ENCODE peak calls at places on chromosomes 13 and 19, in six cellular contexts. N is endodermal cell, W is endothelial cell, A is Calu3, F is HFFc6, Z is tibial artery. M is an unnamed sample.

GRCh38 chr19:5880604-5881078 is 10.3 kb upstream of the FUT5 start:
- DNase-seq in W (no peak), F (peak; percentile 41), N (peak; percentile 73), Z (no peak), A (no peak), M (peak; percentile 38)

GRCh38 chr19:39679056-39679790 is 23.5 kb downstream of the LGALS16 start:
- DNase-seq in A (no peak), Z (no peak), N (no peak), W (no peak), F (no peak), M (peak; percentile 3)

GRCh38 chr13:19153782-19154450 is 27.7 kb downstream of the TUBA3C start:
- DNase-seq in Z (no peak), W (no peak), N (no peak), F (no peak), A (no peak), M (no peak)

GRCh38 chr19:32691291-32691951 is at the start of gene NUDT19:
- DNase-seq in W (no peak), N (no peak), Z (peak; percentile 83), F (peak; percentile 86), A (peak; percentile 91), M (peak; percentile 95)

GRCh38 chr19:46859637-46860124 is 1.1 kb upstream of the ARHGAP35 start:
- DNase-seq in A (no peak), F (peak; percentile 70), W (no peak), N (no peak), Z (peak; percentile 77), M (peak; percentile 79)

GRCh38 chr13:32585625-32586021 is 629 bp upstream of the PDS5B start:
- DNase-seq in W (peak; percentile 10), N (peak; percentile 69), F (no peak), Z (no peak), A (peak; percentile 1), M (no peak)

GRCh38 chr13:30026093-30026492 is 175.7 kb upstream of the UBL3 start:
- DNase-seq in W (no peak), A (no peak), F (peak; percentile 88), Z (peak; percentile 31), N (no peak), M (peak; percentile 94)

GRCh38 chr19:30391052-30391451 is 18.9 kb downstream of the ZNF536 start:
- DNase-seq in F (no peak), N (peak; percentile 21), A (no peak), W (no peak), Z (no peak), M (no peak)

GRCh38 chr13:21232196-21232595 is 55.7 kb downstream of the MRPL57 start:
- DNase-seq in W (no peak), N (no peak), Z (peak; percentile 47), A (no peak), F (no peak), M (peak; percentile 61)

GRCh38 chr19:4573682-4574081 is 14.2 kb upstream of the SEMA6B start:
- DNase-seq in A (no peak), F (no peak), Z (no peak), N (no peak), W (no peak), M (no peak)

GRCh38 chr19:55487884-55488687 is at the start of gene SSC5D:
- DNase-seq in W (no peak), A (no peak), N (peak; percentile 69), Z (no peak), F (peak; percentile 48), M (no peak)

GRCh38 chr19:55605637-55606470 is at the start of gene ZNF865:
- DNase-seq in F (peak; percentile 75), A (peak; percentile 82), N (peak; percentile 92), W (peak; percentile 71), Z (peak; percentile 67), M (peak; percentile 93)

GRCh38 chr13:45704211-45704739 is 2.2 kb downstream of the CBY2 start:
- DNase-seq in F (no peak), N (no peak), W (no peak), A (no peak), Z (no peak), M (no peak)

GRCh38 chr13:45702869-45703391 is 810 bp downstream of the CBY2 start:
- DNase-seq in A (no peak), W (no peak), F (no peak), N (no peak), Z (no peak), M (no peak)

GRCh38 chr13:45705145-45705695 is 3.1 kb downstream of the CBY2 start:
- DNase-seq in N (no peak), F (no peak), W (no peak), Z (no peak), A (no peak), M (no peak)

GRCh38 chr13:45702088-45702487 is at the start of gene CBY2:
- DNase-seq in N (no peak), W (no peak), F (no peak), A (no peak), Z (no peak), M (no peak)

GRCh38 chr13:45700971-45701900 is 884 bp upstream of the CBY2 start:
- DNase-seq in A (no peak), N (no peak), F (no peak), W (no peak), Z (no peak), M (no peak)
- TF ChIP-seq CTCF in A (no peak), N (peak; percentile 65), F (no peak), W (peak; percentile 15), Z (no peak), M (no peak)

GRCh38 chr19:23314505-23315241 is 64.5 kb upstream of the ZNF724 start:
- DNase-seq in Z (no peak), W (no peak), F (no peak), N (no peak), A (no peak), M (no peak)
- TF ChIP-seq CTCF in Z (no peak), W (no peak), F (no peak), N (no peak), A (no peak), M (no peak)

GRCh38 chr19:19049406-19049805 is 14.4 kb upstream of the SLC25A42 start:
- DNase-seq in W (no peak), Z (no peak), N (no peak), A (no peak), F (no peak), M (peak; percentile 46)
- TF ChIP-seq CTCF in W (no peak), Z (no peak), N (no peak), A (no peak), F (no peak), M (no peak)

DNA sequence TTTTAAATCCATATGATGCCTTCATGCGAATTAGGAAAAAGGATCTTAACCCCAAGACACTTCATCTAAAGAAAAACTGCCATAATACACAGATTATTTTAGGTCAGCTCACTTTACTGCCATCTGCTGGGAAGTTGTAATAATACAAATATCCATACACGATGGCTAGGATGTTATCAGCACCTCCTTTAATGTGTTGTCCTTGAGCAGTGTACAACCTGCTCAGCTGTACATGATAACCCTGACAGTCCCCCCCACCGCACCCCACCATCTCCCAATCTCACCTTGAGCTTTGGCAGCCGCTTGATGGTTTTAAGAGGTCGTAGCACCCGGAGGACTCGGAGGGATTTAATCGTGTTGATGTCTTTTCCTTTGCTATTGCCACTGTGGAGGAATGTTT is 112.2 kb downstream of the IER2 start:
- DNase-seq in W (no peak), A (no peak), Z (no peak), F (peak; percentile 58), N (no peak), M (peak; percentile 78)
- TF ChIP-seq CTCF in W (peak; percentile 46), A (no peak), Z (peak; percentile 49), F (peak; percentile 80), N (peak; percentile 70), M (peak; percentile 45)

DNA sequence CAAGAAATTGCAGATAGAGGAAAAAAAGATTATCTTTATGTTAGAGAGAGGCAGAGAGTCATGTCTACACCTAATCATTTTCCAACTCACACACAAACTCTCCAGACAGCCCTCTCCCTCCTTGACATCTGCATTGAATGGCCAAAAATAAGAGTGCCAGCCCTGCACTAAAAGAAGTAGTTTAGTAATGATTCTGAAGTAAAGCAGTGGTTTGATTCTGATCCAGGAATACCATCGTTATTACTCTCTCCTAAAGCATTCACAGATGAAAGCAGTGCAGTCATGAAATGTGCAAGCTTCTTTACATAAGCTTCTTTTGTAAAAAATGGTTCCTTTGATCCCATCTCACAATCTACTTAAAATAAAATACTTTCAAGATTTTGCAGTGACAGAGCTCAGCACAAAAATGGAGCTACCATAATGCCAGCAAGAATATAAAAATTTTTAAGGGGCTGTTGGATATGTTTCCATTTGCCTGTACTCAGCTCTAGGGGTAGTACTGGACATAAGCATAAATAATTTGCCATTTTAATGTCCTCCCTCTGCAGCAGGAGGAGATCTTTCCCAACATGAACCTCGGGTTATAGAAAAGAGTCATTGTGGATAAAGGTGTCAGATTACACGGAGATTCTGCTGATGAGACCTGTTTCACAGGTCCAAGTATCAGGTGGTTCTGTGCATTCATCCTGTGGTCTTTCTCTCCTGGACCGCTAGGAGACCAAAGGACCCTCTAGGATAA is 406.3 kb downstream of the DCT start:
- DNase-seq in A (no peak), F (peak; percentile 76), N (no peak), Z (no peak), W (no peak), M (peak; percentile 78)
- TF ChIP-seq CTCF in A (no peak), F (no peak), N (no peak), Z (no peak), W (no peak), M (no peak)

M was measured in foreskin fibroblast.